ENCODE peak calls at places on chromosomes 16 and 17, in seven cellular contexts. R is stimulated activated CD8-positive, alpha-beta memory T cell treated with anti-CD3 and anti-CD28 coated beads, Interleukin-15, amount 100 ng/mL, for 1 hour; I is iPS DF 19.7; K is NCI-H460; W is RPMI8226; O is T-cell; S is C1 segment of cervical spinal cord. H is an unnamed sample.

GRCh38 chr17:77429985-77430752 is 289.4 kb downstream of the SEC14L1 start:
- DNase-seq in R (peak; percentile 84), I (peak; percentile 72), K (peak; percentile 62), W (peak; percentile 76), O (peak; percentile 71), S (peak; percentile 73), H (peak; percentile 75)

GRCh38 chr16:55703003-55704001 is 47.5 kb downstream of the SLC6A2 start:
- DNase-seq in R (no peak), I (no peak), K (peak; percentile 40), W (peak; percentile 64), O (no peak), S (peak; percentile 36), H (no peak)

GRCh38 chr17:59651346-59651745 is 31.7 kb downstream of the CLTC start:
- DNase-seq in R (no peak), I (no peak), K (no peak), W (no peak), O (no peak), S (no peak), H (no peak)

GRCh38 chr16:70298988-70299938 is at the start of gene DDX19B:
- DNase-seq in R (no peak), I (peak; percentile 38), K (peak; percentile 35), W (peak; percentile 84), O (peak; percentile 20), S (peak; percentile 64), H (peak; percentile 42)

GRCh38 chr17:27236710-27237315 is 57.1 kb upstream of the WSB1 start:
- DNase-seq in R (peak; percentile 69), I (no peak), K (peak; percentile 77), W (peak; percentile 84), O (peak; percentile 24), S (peak; percentile 39), H (peak; percentile 41)

GRCh38 chr16:66270333-66270927 is 96.1 kb upstream of the CDH5 start:
- DNase-seq in R (peak; percentile 20), I (no peak), K (peak; percentile 79), W (peak; percentile 83), O (no peak), S (peak; percentile 37), H (peak; percentile 15)

GRCh38 chr16:66927918-66928649 is 2.7 kb upstream of the RRAD start:
- DNase-seq in R (no peak), I (no peak), K (no peak), W (peak; percentile 37), O (no peak), S (no peak), H (no peak)

GRCh38 chr16:89443727-89444084 is 46.7 kb downstream of the ANKRD11 start:
- DNase-seq in R (no peak), I (no peak), K (no peak), W (no peak), O (no peak), S (no peak), H (no peak)

GRCh38 chr17:17532991-17533390 is 36.8 kb upstream of the RASD1 start:
- DNase-seq in R (no peak), I (no peak), K (no peak), W (no peak), O (no peak), S (no peak), H (no peak)

GRCh38 chr16:82358601-82359221 is 188.7 kb upstream of the MPHOSPH6 start:
- DNase-seq in R (no peak), I (no peak), K (no peak), W (no peak), O (no peak), S (no peak), H (no peak)

GRCh38 chr16:82329070-82329469 is 159.0 kb upstream of the MPHOSPH6 start:
- DNase-seq in R (no peak), I (no peak), K (no peak), W (no peak), O (no peak), S (no peak), H (no peak)

GRCh38 chr17:51298508-51299371 is 38.4 kb downstream of the UTP18 start:
- DNase-seq in R (no peak), I (no peak), K (peak; percentile 66), W (peak; percentile 56), O (no peak), S (no peak), H (no peak)

GRCh38 chr16:55482056-55482455 is 3.1 kb downstream of the MMP2 start:
- DNase-seq in R (no peak), I (no peak), K (no peak), W (no peak), O (no peak), S (no peak), H (no peak)

GRCh38 chr17:64231567-64232141 is 31.4 kb downstream of the TEX2 start:
- DNase-seq in R (no peak), I (no peak), K (no peak), W (no peak), O (no peak), S (no peak), H (no peak)

GRCh38 chr17:31842416-31843381 is 16.3 kb downstream of the COPRS start:
- DNase-seq in R (peak; percentile 42), I (peak; percentile 67), K (peak; percentile 65), W (peak; percentile 75), O (peak; percentile 32), S (peak; percentile 54), H (peak; percentile 25)

GRCh38 chr17:29140051-29140582 is 40.1 kb downstream of the MYO18A start:
- DNase-seq in R (peak; percentile 58), I (no peak), K (peak; percentile 30), W (peak; percentile 87), O (peak; percentile 44), S (peak; percentile 69), H (peak; percentile 75)

GRCh38 chr17:59914274-59914854 is 21.4 kb downstream of the RPS6KB1 start:
- DNase-seq in R (no peak), I (no peak), K (peak; percentile 43), W (peak; percentile 56), O (no peak), S (no peak), H (no peak)

GRCh38 chr16:2977440-2977839 is 2.8 kb downstream of the PKMYT1 start:
- DNase-seq in R (no peak), I (no peak), K (no peak), W (no peak), O (no peak), S (peak; percentile 10), H (no peak)

GRCh38 chr17:56499799-56500388 is 93.6 kb upstream of the NOG start:
- DNase-seq in R (no peak), I (no peak), K (peak; percentile 30), W (peak; percentile 31), O (no peak), S (no peak), H (no peak)

GRCh38 chr16:84617068-84617630 is 729 bp downstream of the COTL1 start:
- DNase-seq in R (no peak), I (no peak), K (no peak), W (peak; percentile 24), O (no peak), S (no peak), H (no peak)

GRCh38 chr17:81837641-81838040 is 2.8 kb upstream of the PPP1R27 start:
- DNase-seq in R (no peak), I (no peak), K (no peak), W (no peak), O (no peak), S (no peak), H (no peak)

GRCh38 chr16:57115148-57115503 is 22.7 kb downstream of the CPNE2 start:
- DNase-seq in R (no peak), I (no peak), K (no peak), W (no peak), O (no peak), S (no peak), H (no peak)

GRCh38 chr16:87060026-87060986 is 256.9 kb downstream of the C16orf95 start:
- DNase-seq in R (no peak), I (no peak), K (peak; percentile 36), W (peak; percentile 50), O (no peak), S (no peak), H (no peak)

GRCh38 chr17:67624886-67625656 is 92.7 kb upstream of the NOL11 start:
- DNase-seq in R (no peak), I (no peak), K (no peak), W (no peak), O (no peak), S (no peak), H (no peak)

GRCh38 chr17:39970157-39970692 is 7.4 kb downstream of the GSDMA start:
- DNase-seq in R (no peak), I (no peak), K (no peak), W (no peak), O (no peak), S (no peak), H (no peak)

GRCh38 chr17:83083368-83084201 is 4.2 kb downstream of the METRNL start:
- DNase-seq in R (peak; percentile 34), I (peak; percentile 59), K (no peak), W (no peak), O (peak; percentile 54), S (no peak), H (no peak)

GRCh38 chr16:77840623-77841274 is 52.4 kb downstream of the VAT1L start:
- DNase-seq in R (no peak), I (no peak), K (no peak), W (no peak), O (no peak), S (no peak), H (no peak)

GRCh38 chr16:68592466-68593337 is 52.4 kb upstream of the CDH3 start:
- DNase-seq in R (no peak), I (no peak), K (no peak), W (peak; percentile 44), O (no peak), S (no peak), H (no peak)

GRCh38 chr17:30187528-30187927 is 48.0 kb downstream of the SLC6A4 start:
- DNase-seq in R (no peak), I (no peak), K (no peak), W (no peak), O (no peak), S (no peak), H (no peak)

GRCh38 chr17:50171371-50172071 is 5.7 kb downstream of the SGCA start:
- DNase-seq in R (no peak), I (no peak), K (no peak), W (no peak), O (no peak), S (no peak), H (no peak)

GRCh38 chr16:51155901-51156810 is 5.1 kb upstream of the SALL1 start:
- DNase-seq in R (no peak), I (no peak), K (no peak), W (peak; percentile 39), O (no peak), S (no peak), H (no peak)

GRCh38 chr17:69428252-69428980 is 13.9 kb downstream of the MAP2K6 start:
- DNase-seq in R (no peak), I (no peak), K (no peak), W (no peak), O (no peak), S (no peak), H (no peak)

GRCh38 chr17:4901648-4902344 is 1.1 kb downstream of the CHRNE start:
- DNase-seq in R (no peak), I (no peak), K (no peak), W (no peak), O (peak; percentile 24), S (peak; percentile 42), H (no peak)

GRCh38 chr17:60087882-60088669 is 9.4 kb upstream of the HEATR6 start:
- DNase-seq in R (no peak), I (no peak), K (no peak), W (no peak), O (no peak), S (no peak), H (no peak)

GRCh38 chr17:10987786-10988185 is 149.9 kb upstream of the PIRT start:
- DNase-seq in R (no peak), I (no peak), K (no peak), W (no peak), O (no peak), S (no peak), H (no peak)

GRCh38 chr17:8662973-8663372 is 32.4 kb upstream of the MYH10 start:
- DNase-seq in R (no peak), I (no peak), K (no peak), W (no peak), O (no peak), S (no peak), H (no peak)

GRCh38 chr16:69930117-69930776 is 20.9 kb upstream of the CLEC18A start:
- DNase-seq in R (no peak), I (peak; percentile 40), K (peak; percentile 56), W (peak; percentile 72), O (no peak), S (peak; percentile 15), H (no peak)

GRCh38 chr16:72972878-72973571 is 74.9 kb downstream of the ZFHX3 start:
- DNase-seq in R (no peak), I (no peak), K (no peak), W (no peak), O (no peak), S (no peak), H (no peak)